ENCODE peak calls at places on chromosomes 12 and 14, in ten cellular contexts. E, P, A, H, U, O, L, S, K and Z are unnamed samples.

GRCh38 chr12:113949321-113950305 is 16.5 kb downstream of the RBM19 start:
- DNase-seq in E (no peak), P (no peak), A (no peak), H (no peak), U (no peak), O (no peak), L (no peak), S (no peak), K (no peak), Z (no peak)

GRCh38 chr12:25960176-25960575 is 1.7 kb downstream of the RASSF8 start:
- DNase-seq in E (peak), P (peak), A (peak), H (peak), U (no peak), O (peak), L (no peak), S (peak), K (peak), Z (no peak)

GRCh38 chr12:119780786-119781434 is 96.2 kb downstream of the CIT start:
- DNase-seq in E (peak), P (peak), A (peak), H (peak), U (no peak), O (peak), L (peak), S (peak), K (peak), Z (no peak)

GRCh38 chr14:50714452-50715073 is 46.5 kb upstream of the SAV1 start:
- DNase-seq in E (peak), P (peak), A (peak), H (peak), U (no peak), O (peak), L (peak), S (peak), K (peak), Z (no peak)

GRCh38 chr14:99268776-99269510 is 3.1 kb downstream of the BCL11B start:
- DNase-seq in E (no peak), P (no peak), A (no peak), H (no peak), U (no peak), O (no peak), L (no peak), S (no peak), K (no peak), Z (no peak)

GRCh38 chr12:99619389-99620158 is 28.0 kb upstream of the GARIN6 start:
- DNase-seq in E (peak), P (peak), A (peak), H (peak), U (no peak), O (peak), L (peak), S (peak), K (peak), Z (no peak)

GRCh38 chr12:131487379-131488129 is 223.3 kb upstream of the SFSWAP start:
- DNase-seq in E (peak), P (peak), A (peak), H (no peak), U (no peak), O (no peak), L (no peak), S (no peak), K (no peak), Z (no peak)

GRCh38 chr12:119803391-119803791 is 73.7 kb downstream of the CIT start:
- DNase-seq in E (no peak), P (peak), A (no peak), H (no peak), U (no peak), O (no peak), L (no peak), S (no peak), K (no peak), Z (no peak)

GRCh38 chr12:119410396-119410795 is 75.9 kb downstream of the CCDC60 start:
- DNase-seq in E (no peak), P (no peak), A (no peak), H (no peak), U (no peak), O (no peak), L (no peak), S (no peak), K (no peak), Z (no peak)